ENCODE peak calls at places on chromosomes 13 and 19, in six cellular contexts. S, X, Z, U, H and L are unnamed samples.

GRCh38 chr19:41821003-41821735 is 23.3 kb downstream of the LYPD4 start:
- DNase-seq in U (no peak), X (peak), H (peak), S (peak), Z (peak), L (peak)

GRCh38 chr19:48695743-48696352 is at the start of gene FUT2:
- DNase-seq in Z (peak), U (no peak), X (no peak), H (peak), S (no peak), L (no peak)

GRCh38 chr13:59230484-59231264 is 933.1 kb downstream of the DIAPH3 start:
- DNase-seq in X (no peak), S (no peak), H (no peak), U (no peak), Z (peak), L (no peak)

GRCh38 chr13:26050568-26051230 is 1.1 kb downstream of the SHISA2 start:
- DNase-seq in U (no peak), H (peak), X (peak), S (no peak), Z (peak), L (peak)

GRCh38 chr13:48853381-48854102 is 122.2 kb upstream of the FNDC3A start:
- DNase-seq in X (no peak), S (peak), U (no peak), Z (no peak), H (no peak), L (peak)

GRCh38 chr13:99827011-99827410 is 144.6 kb downstream of the ZIC5 start:
- DNase-seq in U (no peak), X (no peak), Z (no peak), S (no peak), H (no peak), L (peak)

GRCh38 chr19:40576181-40576584 is 490 bp upstream of the SHKBP1 start:
- DNase-seq in X (no peak), U (no peak), S (no peak), H (peak), Z (peak), L (no peak)

GRCh38 chr19:11020423-11020822 is 59.6 kb downstream of the SMARCA4 start:
- DNase-seq in S (no peak), U (no peak), Z (no peak), H (no peak), X (no peak), L (no peak)

GRCh38 chr19:49019242-49019932 is 2.5 kb upstream of the LHB start:
- DNase-seq in Z (peak), X (peak), U (no peak), S (peak), H (peak), L (peak)